ENCODE peak calls at places on chromosome 18, in six cellular contexts. One of them, this sample, is unnamed.

GRCh38 chr18:45335644-45336043 is 279.6 kb upstream of the SLC14A2 start:
- DNase-seq in HTR-8/SVneo: no peak
- DNase-seq in thyroid gland: no peak
- DNase-seq in cardiac fibroblast: peak
- DNase-seq in frontal cortex: no peak
- DNase-seq in NCI-H1105: peak
- DNase-seq in this sample: no peak

GRCh38 chr18:67402543-67402942 is 114.0 kb downstream of the DSEL start:
- DNase-seq in HTR-8/SVneo: no peak
- DNase-seq in thyroid gland: no peak
- DNase-seq in cardiac fibroblast: peak
- DNase-seq in frontal cortex: no peak
- DNase-seq in NCI-H1105: no peak
- DNase-seq in this sample: no peak

GRCh38 chr18:36153203-36153602 is 23.5 kb downstream of the ELP2 start:
- DNase-seq in HTR-8/SVneo: no peak
- DNase-seq in thyroid gland: no peak
- DNase-seq in cardiac fibroblast: peak
- DNase-seq in frontal cortex: no peak
- DNase-seq in NCI-H1105: no peak
- DNase-seq in this sample: no peak

GRCh38 chr18:54742654-54743053 is 85.6 kb upstream of the RAB27B start:
- DNase-seq in HTR-8/SVneo: no peak
- DNase-seq in thyroid gland: peak
- DNase-seq in cardiac fibroblast: peak
- DNase-seq in frontal cortex: no peak
- DNase-seq in NCI-H1105: no peak
- DNase-seq in this sample: no peak

GRCh38 chr18:58394607-58395425 is 234.1 kb downstream of the ALPK2 start:
- DNase-seq in HTR-8/SVneo: no peak
- DNase-seq in thyroid gland: no peak
- DNase-seq in cardiac fibroblast: no peak
- DNase-seq in frontal cortex: no peak
- DNase-seq in NCI-H1105: no peak
- DNase-seq in this sample: no peak

GRCh38 chr18:6327895-6328623 is 86.7 kb downstream of the L3MBTL4 start:
- DNase-seq in HTR-8/SVneo: no peak
- DNase-seq in thyroid gland: no peak
- DNase-seq in cardiac fibroblast: no peak
- DNase-seq in frontal cortex: no peak
- DNase-seq in NCI-H1105: peak
- DNase-seq in this sample: no peak

GRCh38 chr18:72868666-72869661 is 1.2 kb upstream of the NETO1 start:
- DNase-seq in HTR-8/SVneo: no peak
- DNase-seq in thyroid gland: no peak
- DNase-seq in cardiac fibroblast: no peak
- DNase-seq in frontal cortex: peak
- DNase-seq in NCI-H1105: no peak
- DNase-seq in this sample: peak

GRCh38 chr18:57621252-57621607 is 406 bp downstream of the NARS1 start:
- DNase-seq in HTR-8/SVneo: no peak
- DNase-seq in thyroid gland: no peak
- DNase-seq in cardiac fibroblast: peak
- DNase-seq in frontal cortex: no peak
- DNase-seq in NCI-H1105: no peak
- DNase-seq in this sample: no peak

GRCh38 chr18:48220146-48220499 is 189.1 kb downstream of the ZBTB7C start:
- DNase-seq in HTR-8/SVneo: no peak
- DNase-seq in thyroid gland: peak
- DNase-seq in cardiac fibroblast: no peak
- DNase-seq in frontal cortex: no peak
- DNase-seq in NCI-H1105: no peak
- DNase-seq in this sample: no peak

GRCh38 chr18:49819768-49820662 is 6.7 kb upstream of the ACAA2 start:
- DNase-seq in HTR-8/SVneo: no peak
- DNase-seq in thyroid gland: peak
- DNase-seq in cardiac fibroblast: peak
- DNase-seq in frontal cortex: no peak
- DNase-seq in NCI-H1105: no peak
- DNase-seq in this sample: no peak

GRCh38 chr18:79315589-79315988 is 80.1 kb upstream of the NFATC1 start:
- DNase-seq in HTR-8/SVneo: no peak
- DNase-seq in thyroid gland: no peak
- DNase-seq in cardiac fibroblast: no peak
- DNase-seq in frontal cortex: no peak
- DNase-seq in NCI-H1105: no peak
- DNase-seq in this sample: peak

GRCh38 chr18:56374005-56374655 is 264.3 kb downstream of the TXNL1 start:
- DNase-seq in HTR-8/SVneo: no peak
- DNase-seq in thyroid gland: no peak
- DNase-seq in cardiac fibroblast: no peak
- DNase-seq in frontal cortex: no peak
- DNase-seq in NCI-H1105: no peak
- DNase-seq in this sample: no peak

GRCh38 chr18:5600376-5601071 is 56.7 kb upstream of the EPB41L3 start:
- DNase-seq in HTR-8/SVneo: peak
- DNase-seq in thyroid gland: no peak
- DNase-seq in cardiac fibroblast: peak
- DNase-seq in frontal cortex: no peak
- DNase-seq in NCI-H1105: no peak
- DNase-seq in this sample: peak

GRCh38 chr18:37453754-37454153 is 111.8 kb downstream of the CELF4 start:
- DNase-seq in HTR-8/SVneo: no peak
- DNase-seq in thyroid gland: no peak
- DNase-seq in cardiac fibroblast: peak
- DNase-seq in frontal cortex: no peak
- DNase-seq in NCI-H1105: no peak
- DNase-seq in this sample: no peak

GRCh38 chr18:5518899-5519371 is 24.9 kb downstream of the EPB41L3 start:
- DNase-seq in HTR-8/SVneo: peak
- DNase-seq in thyroid gland: no peak
- DNase-seq in cardiac fibroblast: peak
- DNase-seq in frontal cortex: no peak
- DNase-seq in NCI-H1105: no peak
- DNase-seq in this sample: no peak

GRCh38 chr18:32056613-32057358 is 34.9 kb upstream of the RNF138 start:
- DNase-seq in HTR-8/SVneo: no peak
- DNase-seq in thyroid gland: no peak
- DNase-seq in cardiac fibroblast: no peak
- DNase-seq in frontal cortex: no peak
- DNase-seq in NCI-H1105: no peak
- DNase-seq in this sample: no peak

GRCh38 chr18:36046898-36047297 is 20.5 kb downstream of the RPRD1A start:
- DNase-seq in HTR-8/SVneo: no peak
- DNase-seq in thyroid gland: no peak
- DNase-seq in cardiac fibroblast: no peak
- DNase-seq in frontal cortex: no peak
- DNase-seq in NCI-H1105: no peak
- DNase-seq in this sample: no peak

GRCh38 chr18:46460754-46461153 is 196.3 kb downstream of the LOXHD1 start:
- DNase-seq in HTR-8/SVneo: no peak
- DNase-seq in thyroid gland: no peak
- DNase-seq in cardiac fibroblast: no peak
- DNase-seq in frontal cortex: no peak
- DNase-seq in NCI-H1105: no peak
- DNase-seq in this sample: no peak

GRCh38 chr18:10245517-10246175 is 208.8 kb upstream of the APCDD1 start:
- DNase-seq in HTR-8/SVneo: no peak
- DNase-seq in thyroid gland: no peak
- DNase-seq in cardiac fibroblast: no peak
- DNase-seq in frontal cortex: no peak
- DNase-seq in NCI-H1105: no peak
- DNase-seq in this sample: no peak

GRCh38 chr18:48990497-48991298 is 39.9 kb upstream of the SMAD7 start:
- DNase-seq in HTR-8/SVneo: no peak
- DNase-seq in thyroid gland: no peak
- DNase-seq in cardiac fibroblast: no peak
- DNase-seq in frontal cortex: no peak
- DNase-seq in NCI-H1105: no peak
- DNase-seq in this sample: no peak

GRCh38 chr18:41744664-41745063 is 210.4 kb upstream of the PIK3C3 start:
- DNase-seq in HTR-8/SVneo: no peak
- DNase-seq in thyroid gland: no peak
- DNase-seq in cardiac fibroblast: peak
- DNase-seq in frontal cortex: no peak
- DNase-seq in NCI-H1105: no peak
- DNase-seq in this sample: peak

GRCh38 chr18:11518788-11519685 is 90.4 kb upstream of the SLC35G4 start:
- DNase-seq in HTR-8/SVneo: peak
- DNase-seq in thyroid gland: peak
- DNase-seq in cardiac fibroblast: peak
- DNase-seq in frontal cortex: peak
- DNase-seq in NCI-H1105: peak
- DNase-seq in this sample: peak

GRCh38 chr18:12032786-12033642 is 51.7 kb downstream of the IMPA2 start:
- DNase-seq in HTR-8/SVneo: peak
- DNase-seq in thyroid gland: no peak
- DNase-seq in cardiac fibroblast: peak
- DNase-seq in frontal cortex: no peak
- DNase-seq in NCI-H1105: no peak
- DNase-seq in this sample: no peak

GRCh38 chr18:56511996-56512395 is 126.4 kb downstream of the TXNL1 start:
- DNase-seq in HTR-8/SVneo: no peak
- DNase-seq in thyroid gland: no peak
- DNase-seq in cardiac fibroblast: no peak
- DNase-seq in frontal cortex: no peak
- DNase-seq in NCI-H1105: no peak
- DNase-seq in this sample: no peak

GRCh38 chr18:50560681-50561629 is 1.1 kb downstream of the MAPK4 start:
- DNase-seq in HTR-8/SVneo: no peak
- DNase-seq in thyroid gland: peak
- DNase-seq in cardiac fibroblast: no peak
- DNase-seq in frontal cortex: peak
- DNase-seq in NCI-H1105: peak
- DNase-seq in this sample: peak

GRCh38 chr18:68803371-68803770 is 5.5 kb downstream of the CCDC102B start:
- DNase-seq in HTR-8/SVneo: no peak
- DNase-seq in thyroid gland: no peak
- DNase-seq in cardiac fibroblast: peak
- DNase-seq in frontal cortex: no peak
- DNase-seq in NCI-H1105: no peak
- DNase-seq in this sample: no peak

GRCh38 chr18:22348521-22349316 is 69.0 kb downstream of the CTAGE1 start:
- DNase-seq in HTR-8/SVneo: peak
- DNase-seq in thyroid gland: peak
- DNase-seq in cardiac fibroblast: peak
- DNase-seq in frontal cortex: no peak
- DNase-seq in NCI-H1105: peak
- DNase-seq in this sample: no peak

This sample was measured in NCI-H1417.